ENCODE peak calls at places on chromosomes 7 and 10, in eight cellular contexts. K is psoas muscle, X is Panc1, H is fibroblast of pulmonary artery, V is fibroblast of lung, Q is Caco-2, N is kidney epithelial cell, T is dorsolateral prefrontal cortex. R is an unnamed sample.

GRCh38 chr10:79044846-79045245 is 23.9 kb upstream of the ZMIZ1 start:
- DNase-seq in K (no peak), N (no peak), Q (peak), T (no peak), H (no peak), X (no peak), V (no peak), R (no peak)

GRCh38 chr10:93198401-93199175 is 124.9 kb downstream of the CYP26A1 start:
- DNase-seq in T (no peak), N (no peak), Q (no peak), H (peak), K (peak), X (no peak), V (peak), R (no peak)

GRCh38 chr7:77655361-77655760 is 40.9 kb upstream of the RSBN1L start:
- DNase-seq in H (no peak), N (no peak), Q (no peak), K (no peak), T (no peak), X (no peak), V (no peak), R (no peak)

GRCh38 chr7:90309872-90310271 is 11.2 kb downstream of the FAM237B start:
- DNase-seq in K (no peak), V (no peak), Q (no peak), H (no peak), X (no peak), N (no peak), T (no peak), R (no peak)

GRCh38 chr7:64180989-64181388 is 26.0 kb upstream of the ZNF735 start:
- DNase-seq in N (no peak), H (peak), T (no peak), V (peak), K (no peak), X (no peak), Q (no peak), R (no peak)

GRCh38 chr7:146285418-146285817 is 168.8 kb downstream of the CNTNAP2 start:
- DNase-seq in N (no peak), V (no peak), T (no peak), K (no peak), H (no peak), X (no peak), Q (no peak), R (no peak)

GRCh38 chr7:3154881-3155494 is 111.3 kb upstream of the CARD11 start:
- DNase-seq in V (peak), K (no peak), H (peak), X (peak), T (no peak), N (no peak), Q (no peak), R (peak)

GRCh38 chr7:4789194-4790077 is 14.0 kb downstream of the AP5Z1 start:
- DNase-seq in N (no peak), K (peak), Q (no peak), T (no peak), H (no peak), V (no peak), X (no peak), R (no peak)

GRCh38 chr10:24415455-24416169 is 206.7 kb downstream of the KIAA1217 start:
- DNase-seq in V (peak), T (peak), H (peak), X (no peak), Q (peak), N (no peak), K (peak), R (no peak)

GRCh38 chr7:50331564-50332208 is 27.2 kb downstream of the IKZF1 start:
- DNase-seq in N (peak), K (no peak), V (no peak), H (no peak), T (no peak), Q (no peak), X (no peak), R (no peak)

DNA sequence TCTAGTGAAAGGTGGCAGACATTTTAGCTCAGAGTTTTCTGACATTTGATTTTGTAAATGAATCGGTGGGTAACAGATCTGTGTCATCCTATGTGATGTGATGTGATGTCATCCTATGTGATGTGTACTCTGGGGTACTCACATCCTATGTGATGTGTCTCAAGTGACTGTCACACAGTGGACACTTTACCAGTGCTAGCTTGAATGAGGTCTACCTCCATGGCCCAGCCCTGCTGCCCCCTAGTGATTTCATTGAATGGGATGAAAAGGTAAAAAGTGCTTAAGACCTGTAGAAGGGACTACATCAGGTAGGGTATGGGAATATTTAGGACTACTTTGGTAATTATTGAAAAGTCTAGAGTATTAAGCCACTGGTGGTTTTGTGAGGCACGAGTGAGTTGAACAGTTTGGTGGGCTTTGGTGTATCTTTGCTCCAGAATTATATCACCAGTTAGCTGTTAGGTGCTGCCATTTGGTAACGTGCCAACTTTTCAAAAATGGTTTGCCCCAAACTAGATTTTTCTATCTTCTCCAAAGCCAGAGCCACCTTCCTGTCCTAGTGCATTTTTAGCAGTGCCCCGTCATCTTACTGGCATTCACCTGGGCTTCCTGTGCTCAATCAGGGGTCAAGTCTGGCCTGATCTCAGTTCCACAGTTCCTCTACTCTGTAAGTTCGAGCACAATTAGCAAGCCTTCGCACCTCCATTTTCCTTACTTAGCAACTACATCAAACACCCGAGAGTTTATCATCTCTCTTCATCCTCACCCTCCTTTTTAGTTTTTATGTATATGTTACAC is 9.7 kb downstream of the EIF4H start:
- DNase-seq in Q (no peak), V (no peak), K (no peak), H (no peak), N (no peak), T (no peak), X (no peak), R (no peak)
- TF ChIP-seq CTCF in Q (peak), V (no peak), K (peak), H (peak), N (peak), T (no peak), X (peak), R (peak)

GRCh38 chr7:122300607-122301079 is 3.9 kb downstream of the FEZF1 start:
- DNase-seq in H (peak), N (no peak), V (no peak), K (no peak), Q (no peak), T (no peak), X (no peak), R (no peak)
- H3K4me3 ChIP-seq in H (no peak), N (no peak), V (no peak), K (peak), Q (no peak), T (no peak), X (no peak), R (no peak)

GRCh38 chr7:47956220-47956619 is 8.0 kb upstream of the PKD1L1 start:
- DNase-seq in H (no peak), Q (no peak), V (no peak), X (no peak), K (no peak), N (no peak), T (no peak), R (no peak)
- TF ChIP-seq CTCF in H (no peak), Q (no peak), V (no peak), X (no peak), K (no peak), N (no peak), T (no peak), R (no peak)

GRCh38 chr10:3647074-3647473 is 137.9 kb downstream of the KLF6 start:
- DNase-seq in N (no peak), X (no peak), V (no peak), K (no peak), Q (no peak), T (no peak), H (no peak), R (no peak)
- H3K4me3 ChIP-seq in N (no peak), X (no peak), V (no peak), K (no peak), Q (no peak), T (no peak), H (no peak), R (no peak)

GRCh38 chr7:88789480-88790064 is 6.0 kb downstream of the TEX47 start:
- DNase-seq in K (no peak), N (no peak), T (no peak), H (peak), Q (no peak), V (peak), X (peak), R (no peak)
- TF ChIP-seq CTCF in K (peak), N (peak), T (peak), H (peak), Q (peak), V (peak), X (peak), R (peak)

DNA sequence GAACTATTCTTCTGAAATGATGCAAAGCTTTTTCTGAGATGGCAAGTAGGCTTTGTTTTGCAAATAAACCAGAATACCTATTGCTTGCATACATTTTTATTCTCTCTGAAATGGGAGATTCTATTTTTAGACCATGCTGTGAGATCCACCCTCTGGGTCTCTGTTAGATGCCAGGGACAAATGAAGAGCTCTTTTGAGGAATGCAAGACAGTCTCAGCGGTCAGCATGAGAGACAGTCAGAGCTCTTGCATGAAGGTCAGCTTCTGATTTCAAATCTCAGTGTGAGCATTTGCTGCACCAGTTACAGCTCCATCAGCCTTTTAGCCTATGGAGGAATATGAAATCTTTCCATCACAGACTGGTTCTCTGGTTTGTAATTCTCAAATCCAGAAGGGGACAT is 429.9 kb upstream of the KLF6 start:
- DNase-seq in K (no peak), H (no peak), N (no peak), Q (no peak), X (no peak), T (no peak), V (no peak), R (no peak)
- H3K4me3 ChIP-seq in K (no peak), H (no peak), N (no peak), Q (no peak), X (no peak), T (no peak), V (no peak), R (no peak)

GRCh38 chr10:103803941-103804340 is 51.4 kb downstream of the SH3PXD2A start:
- DNase-seq in K (no peak), V (no peak), X (no peak), T (no peak), N (no peak), H (no peak), Q (no peak), R (no peak)
- TF ChIP-seq CTCF in K (no peak), V (no peak), X (no peak), T (no peak), N (no peak), H (no peak), Q (no peak), R (no peak)

GRCh38 chr10:114045738-114046458 is 2.2 kb downstream of the ADRB1 start:
- DNase-seq in T (no peak), K (no peak), Q (no peak), X (no peak), V (no peak), N (no peak), H (no peak), R (no peak)

GRCh38 chr10:114053946-114054345 is 10.3 kb downstream of the ADRB1 start:
- DNase-seq in N (no peak), K (no peak), H (no peak), V (no peak), X (no peak), Q (no peak), T (no peak), R (no peak)

GRCh38 chr10:114048472-114048871 is 4.8 kb downstream of the ADRB1 start:
- DNase-seq in X (no peak), T (no peak), H (no peak), V (no peak), Q (no peak), N (no peak), K (no peak), R (no peak)

GRCh38 chr10:114052255-114052654 is 8.6 kb downstream of the ADRB1 start:
- DNase-seq in H (no peak), X (no peak), K (no peak), V (no peak), T (no peak), N (no peak), Q (no peak), R (no peak)

DNA sequence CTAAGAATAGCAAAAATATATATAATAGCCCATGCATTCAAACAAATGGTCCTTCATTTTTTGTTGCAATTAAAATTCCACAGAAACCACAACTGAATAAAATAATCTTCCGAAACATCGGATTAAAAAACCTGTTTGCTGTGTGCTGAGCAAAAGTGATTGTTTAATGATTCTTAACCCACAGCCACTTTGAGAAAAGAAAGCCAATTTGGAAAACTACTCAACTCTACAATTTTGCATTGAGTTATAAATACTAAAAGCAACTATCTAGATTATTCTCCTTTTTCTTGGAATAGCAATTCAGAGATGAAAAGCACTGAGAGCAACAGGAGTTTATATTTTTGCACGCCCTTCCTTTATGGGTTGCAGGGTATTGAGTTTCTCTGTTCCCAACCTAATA is 8.0 kb downstream of the ADRB1 start:
- DNase-seq in V (no peak), K (no peak), H (no peak), X (no peak), N (no peak), T (no peak), Q (no peak), R (no peak)
- H3K4me3 ChIP-seq in V (no peak), K (no peak), H (no peak), X (no peak), N (no peak), T (no peak), Q (no peak), R (no peak)

GRCh38 chr10:59968705-59969104 is 62.3 kb upstream of the CCDC6 start:
- DNase-seq in X (no peak), Q (no peak), T (no peak), V (no peak), H (no peak), K (no peak), N (no peak), R (no peak)

GRCh38 chr10:59965899-59966650 is 59.7 kb upstream of the CCDC6 start:
- DNase-seq in V (no peak), T (no peak), X (no peak), H (no peak), K (no peak), Q (no peak), N (no peak), R (no peak)

GRCh38 chr10:59971915-59972314 is 65.6 kb upstream of the CCDC6 start:
- DNase-seq in K (no peak), X (no peak), H (peak), T (no peak), Q (peak), N (peak), V (peak), R (no peak)

GRCh38 chr10:59967079-59967478 is 60.7 kb upstream of the CCDC6 start:
- DNase-seq in N (no peak), V (no peak), Q (peak), K (no peak), T (no peak), H (no peak), X (no peak), R (no peak)

GRCh38 chr10:59970396-59971368 is 64.3 kb upstream of the CCDC6 start:
- DNase-seq in V (no peak), T (no peak), Q (no peak), K (no peak), H (no peak), N (no peak), X (no peak), R (no peak)
- TF ChIP-seq CTCF in V (no peak), T (no peak), Q (no peak), K (no peak), H (no peak), N (no peak), X (no peak), R (no peak)

GRCh38 chr7:143387156-143387975 is 6.2 kb downstream of the ZYX start:
- DNase-seq in N (no peak), Q (no peak), T (no peak), H (no peak), K (no peak), V (no peak), X (no peak), R (no peak)
- H3K4me3 ChIP-seq in N (no peak), Q (no peak), T (no peak), H (no peak), K (no peak), V (no peak), X (no peak), R (peak)